ENCODE peak calls at places on chromosomes 7 and 10, in seven cellular contexts. B is AG09309, Q is fibroblast of lung, O is tibial nerve, W is lung, G is tibial artery, H is cardiac muscle cell. X is an unnamed sample.

GRCh38 chr7:127838816-127839415 is 186.9 kb downstream of the SND1 start:
- DNase-seq in G (no peak), H (no peak), Q (peak), O (no peak), W (no peak), B (no peak), X (no peak)

GRCh38 chr7:47724335-47724982 is 142.5 kb upstream of the TNS3 start:
- DNase-seq in G (no peak), Q (peak), O (no peak), H (peak), B (peak), W (no peak), X (peak)

GRCh38 chr10:13844651-13845050 is 257.9 kb downstream of the PRPF18 start:
- DNase-seq in B (no peak), W (no peak), H (no peak), Q (peak), G (no peak), O (no peak), X (no peak)

GRCh38 chr7:147415991-147416390 is 1174.6 kb upstream of the C7orf33 start:
- DNase-seq in B (no peak), W (no peak), Q (no peak), G (no peak), H (no peak), O (no peak), X (peak)

GRCh38 chr7:50335795-50336754 is 31.6 kb downstream of the IKZF1 start:
- DNase-seq in Q (no peak), B (no peak), W (no peak), G (no peak), O (no peak), H (no peak), X (no peak)

GRCh38 chr10:92142949-92143348 is 147.9 kb downstream of the CPEB3 start:
- DNase-seq in H (no peak), Q (no peak), W (no peak), B (no peak), O (no peak), G (no peak), X (no peak)

GRCh38 chr10:61628199-61628874 is 34.4 kb upstream of the CABCOCO1 start:
- DNase-seq in O (no peak), B (no peak), G (no peak), Q (peak), H (no peak), W (no peak), X (peak)

GRCh38 chr7:134254311-134254710 is 62.4 kb downstream of the SLC35B4 start:
- DNase-seq in O (no peak), H (no peak), B (no peak), G (no peak), Q (no peak), W (no peak), X (no peak)

GRCh38 chr10:124091646-124092269 is 1.6 kb downstream of the CHST15 start:
- DNase-seq in B (no peak), Q (peak), G (no peak), O (no peak), H (peak), W (peak), X (no peak)

GRCh38 chr10:14604181-14605142 is 170.2 kb downstream of the FAM107B start:
- DNase-seq in Q (peak), B (no peak), W (peak), O (peak), H (peak), G (peak), X (peak)

GRCh38 chr10:52755297-52756062 is 17.1 kb downstream of the MBL2 start:
- DNase-seq in B (peak), Q (peak), G (no peak), O (no peak), W (no peak), H (no peak), X (no peak)

GRCh38 chr7:88151119-88151790 is 68.6 kb downstream of the SRI start:
- DNase-seq in O (no peak), W (no peak), H (no peak), B (no peak), G (no peak), Q (no peak), X (no peak)

GRCh38 chr10:78777466-78778256 is 291.1 kb upstream of the ZMIZ1 start:
- DNase-seq in W (no peak), O (peak), G (peak), B (peak), H (no peak), Q (peak), X (no peak)

GRCh38 chr7:51140203-51140938 is 176.2 kb downstream of the COBL start:
- DNase-seq in G (no peak), B (no peak), W (no peak), O (no peak), H (no peak), Q (no peak), X (no peak)

GRCh38 chr7:94662548-94662947 is 6.6 kb upstream of the SGCE start:
- DNase-seq in Q (no peak), H (no peak), O (no peak), W (no peak), B (no peak), G (no peak), X (no peak)

GRCh38 chr7:12719141-12719919 is 31.9 kb downstream of the ARL4A start:
- DNase-seq in Q (peak), G (peak), W (no peak), H (no peak), B (peak), O (no peak), X (peak)

GRCh38 chr7:92839901-92840300 is 3.5 kb upstream of the CDK6 start:
- DNase-seq in B (no peak), W (no peak), H (no peak), G (no peak), O (no peak), Q (no peak), X (no peak)

GRCh38 chr7:98126311-98127142 is 19.9 kb downstream of the LMTK2 start:
- DNase-seq in G (no peak), O (no peak), B (no peak), H (no peak), Q (no peak), W (no peak), X (no peak)

GRCh38 chr10:17586741-17587720 is 30.1 kb downstream of the HACD1 start:
- DNase-seq in O (no peak), G (no peak), B (no peak), H (peak), W (no peak), Q (peak), X (no peak)

GRCh38 chr10:96092999-96093767 is 36.9 kb upstream of the ZNF518A start:
- DNase-seq in O (no peak), W (no peak), Q (no peak), H (no peak), B (no peak), G (no peak), X (no peak)

GRCh38 chr10:114499630-114500190 is 95.4 kb upstream of the AFAP1L2 start:
- DNase-seq in W (no peak), H (no peak), G (no peak), B (no peak), O (no peak), Q (no peak), X (no peak)

GRCh38 chr7:81534996-81535395 is 234.9 kb downstream of the HGF start:
- DNase-seq in B (no peak), H (no peak), O (no peak), G (no peak), W (no peak), Q (peak), X (no peak)

GRCh38 chr7:80659120-80660055 is 20.9 kb downstream of the CD36 start:
- DNase-seq in H (peak), B (no peak), W (no peak), G (no peak), Q (peak), O (no peak), X (peak)

GRCh38 chr7:39265912-39266591 is 288.3 kb downstream of the POU6F2 start:
- DNase-seq in Q (no peak), O (no peak), H (no peak), W (no peak), B (no peak), G (no peak), X (no peak)

GRCh38 chr10:11608159-11608966 is 3.1 kb downstream of the USP6NL start:
- DNase-seq in H (no peak), G (no peak), O (no peak), Q (no peak), B (no peak), W (no peak), X (no peak)

GRCh38 chr10:84352251-84352842 is 24.0 kb downstream of the CCSER2 start:
- DNase-seq in O (no peak), Q (peak), G (no peak), W (peak), H (peak), B (no peak), X (no peak)

DNA sequence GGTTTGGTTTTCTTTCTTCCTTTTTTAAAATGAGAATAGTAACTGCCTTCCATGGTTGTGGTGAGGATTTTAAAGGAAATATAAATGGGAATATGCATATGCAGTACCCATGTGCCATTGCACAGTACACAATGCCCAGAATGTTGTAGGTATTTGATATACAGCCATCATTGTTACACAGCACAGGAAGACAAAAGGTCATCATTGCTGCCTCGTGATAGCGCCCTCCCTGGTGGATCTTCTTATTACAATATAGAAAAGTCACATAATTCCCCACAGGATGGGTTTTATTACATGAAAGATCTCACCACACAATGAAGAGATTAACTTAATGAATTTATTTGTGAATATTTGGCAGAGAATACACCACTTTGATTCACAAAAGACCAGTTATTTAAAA is 76.5 kb downstream of the PPP1R17 start:
- DNase-seq in H (no peak), Q (no peak), W (no peak), B (no peak), O (no peak), G (no peak), X (no peak)
- TF ChIP-seq CTCF in H (peak), Q (peak), W (no peak), B (no peak), O (no peak), G (no peak), X (no peak)

GRCh38 chr10:72278668-72279393 is 5.1 kb downstream of the DDIT4 start:
- DNase-seq in B (no peak), W (no peak), G (no peak), Q (no peak), H (no peak), O (no peak), X (no peak)
- TF ChIP-seq CTCF in B (no peak), W (no peak), G (no peak), Q (no peak), H (no peak), O (peak), X (no peak)

GRCh38 chr7:17302575-17303142 is 4.2 kb downstream of the AHR start:
- DNase-seq in W (no peak), G (no peak), H (no peak), B (no peak), O (no peak), Q (peak), X (peak)
- TF ChIP-seq CTCF in W (no peak), G (no peak), H (peak), B (peak), O (peak), Q (peak), X (peak)

DNA sequence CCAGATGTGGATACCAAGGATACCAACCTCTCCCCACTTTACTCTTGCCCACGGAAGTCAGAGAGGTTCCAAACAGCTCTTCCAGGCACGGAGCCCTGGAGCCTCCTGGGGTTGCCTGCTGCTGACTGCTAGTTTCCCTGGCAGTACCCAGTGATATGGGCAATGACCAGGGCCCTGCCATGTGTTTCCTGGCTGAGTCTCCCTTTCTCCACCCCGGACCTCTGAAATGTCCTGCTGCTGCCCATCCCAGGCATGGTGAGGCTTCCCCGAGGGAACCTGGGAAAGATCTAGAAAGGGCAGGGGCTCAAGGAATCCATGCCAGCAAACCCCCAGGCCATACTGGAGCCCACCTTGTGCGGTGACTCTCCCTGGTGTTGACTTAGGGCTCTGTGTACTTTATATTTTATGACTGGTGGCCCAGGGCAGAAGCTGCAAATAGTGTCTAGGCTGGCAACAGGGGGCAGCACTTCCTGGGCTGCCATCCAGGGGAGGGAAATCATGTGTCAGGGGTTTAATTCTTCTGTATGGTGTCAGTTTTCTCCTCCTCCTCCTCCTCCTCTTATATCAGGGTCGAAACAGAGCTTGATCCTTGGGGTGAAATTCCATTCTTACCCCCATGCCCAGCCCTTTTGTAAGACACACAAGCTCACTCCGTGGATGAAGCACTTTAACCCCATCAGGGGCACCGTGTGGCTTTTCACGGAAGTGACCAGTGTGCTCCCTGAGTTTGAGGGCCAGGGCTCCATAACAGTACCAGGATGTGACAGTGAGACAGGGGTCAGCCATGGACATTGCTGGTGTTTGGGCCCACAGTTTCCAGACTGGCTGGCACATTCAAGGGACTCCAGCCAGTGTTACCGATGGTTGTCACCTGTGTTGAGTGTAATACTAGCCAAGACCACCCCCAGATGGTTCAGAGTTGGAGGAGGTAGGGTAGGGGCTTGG is 62.4 kb upstream of the GDF10 start:
- DNase-seq in H (no peak), B (no peak), G (no peak), W (no peak), Q (no peak), O (no peak), X (no peak)
- TF ChIP-seq CTCF in H (no peak), B (no peak), G (no peak), W (no peak), Q (no peak), O (no peak), X (no peak)